ENCODE peak calls at places on chromosomes 16 and 17, in four cellular contexts. K is H9, J is endodermal cell, C is neural progenitor cell. P is an unnamed sample.
A peak's percentile ranks its signal among the peaks of the same experiment; 100 is the strongest.

GRCh38 chr16:25897677-25898076 is 205.9 kb downstream of the HS3ST4 start:
- DNase-seq in K (no peak), J (no peak), C (no peak), P (no peak)

GRCh38 chr17:17537311-17538099 is 41.3 kb upstream of the RASD1 start:
- DNase-seq in K (no peak), J (no peak), C (no peak), P (no peak)

GRCh38 chr16:9422769-9423513 is 331.5 kb downstream of the HAPSTR1 start:
- DNase-seq in K (no peak), C (no peak), J (no peak), P (no peak)

GRCh38 chr17:72034000-72034399 is 86.8 kb upstream of the SOX9 start:
- DNase-seq in K (no peak), J (no peak), C (no peak), P (no peak)

GRCh38 chr17:8123695-8124349 is at the start of gene HES7:
- DNase-seq in C (peak; percentile 82), K (peak; percentile 86), J (peak; percentile 90), P (no peak)

GRCh38 chr17:73770115-73770848 is 126.0 kb upstream of the SDK2 start:
- DNase-seq in C (no peak), J (no peak), K (no peak), P (no peak)

GRCh38 chr16:66840883-66841282 is 3.3 kb upstream of the CA7 start:
- DNase-seq in C (no peak), K (no peak), J (no peak), P (no peak)

GRCh38 chr17:47694018-47694817 is at the start of gene TBKBP1:
- DNase-seq in J (peak; percentile 96), C (peak; percentile 94), K (peak; percentile 90), P (peak; percentile 26)

GRCh38 chr17:204427-205175 is 23.2 kb upstream of the DOC2B start:
- DNase-seq in J (no peak), K (no peak), C (no peak), P (no peak)

GRCh38 chr16:85715169-85716015 is 26.6 kb upstream of the GINS2 start:
- DNase-seq in K (peak; percentile 61), J (no peak), C (peak; percentile 63), P (no peak)

GRCh38 chr17:55734128-55734781 is 11.6 kb upstream of the TMEM100 start:
- DNase-seq in C (peak; percentile 49), J (peak; percentile 69), K (peak; percentile 39), P (no peak)

GRCh38 chr17:81345211-81346089 is 49.8 kb upstream of the BAHCC1 start:
- DNase-seq in K (peak; percentile 87), C (peak; percentile 92), J (peak; percentile 96), P (peak; percentile 31)

GRCh38 chr16:86799367-86799766 is 221.0 kb downstream of the FOXL1 start:
- DNase-seq in J (no peak), K (no peak), C (no peak), P (no peak)

GRCh38 chr17:75468311-75468754 is 11.9 kb downstream of the TMEM94 start:
- DNase-seq in J (no peak), K (no peak), C (no peak), P (no peak)

GRCh38 chr17:5516060-5516792 is 29.9 kb downstream of the MIS12 start:
- DNase-seq in K (no peak), C (no peak), J (peak; percentile 53), P (no peak)

GRCh38 chr17:5762191-5762590 is 177.9 kb upstream of the NLRP1 start:
- DNase-seq in C (no peak), J (no peak), K (no peak), P (no peak)

GRCh38 chr17:30942311-30943079 is 20.8 kb downstream of the ADAP2 start:
- DNase-seq in K (no peak), J (no peak), C (no peak), P (no peak)

GRCh38 chr17:67503184-67503583 is 126.1 kb downstream of the PITPNC1 start:
- DNase-seq in K (peak; percentile 22), J (peak; percentile 44), C (no peak), P (no peak)

GRCh38 chr17:74117999-74118421 is 85.5 kb upstream of the RPL38 start:
- DNase-seq in C (peak; percentile 44), K (peak; percentile 62), J (peak; percentile 89), P (no peak)

GRCh38 chr17:64781013-64781392 is 118.9 kb upstream of the SMURF2 start:
- DNase-seq in C (peak; percentile 47), J (no peak), K (no peak), P (no peak)

GRCh38 chr17:64778367-64779290 is 116.5 kb upstream of the SMURF2 start:
- DNase-seq in J (peak; percentile 89), K (peak; percentile 76), C (peak; percentile 64), P (no peak)

GRCh38 chr17:64780096-64781012 is 118.2 kb upstream of the SMURF2 start:
- DNase-seq in J (peak; percentile 98), K (peak; percentile 97), C (peak; percentile 89), P (peak; percentile 65)

GRCh38 chr17:64778102-64778366 is 115.9 kb upstream of the SMURF2 start:
- DNase-seq in C (no peak), J (no peak), K (no peak), P (no peak)

GRCh38 chr17:64779344-64780095 is 117.4 kb upstream of the SMURF2 start:
- DNase-seq in C (peak; percentile 41), J (peak; percentile 81), K (peak; percentile 69), P (no peak)
- H3K27ac ChIP-seq in C (no peak overlapping the region), J (no peak overlapping the region), K (no peak overlapping the region), P (no peak overlapping the region)

GRCh38 chr16:84340305-84341040 is 27.9 kb upstream of the ATP2C2 start:
- DNase-seq in K (no peak), C (no peak), J (no peak), P (no peak)
- TF ChIP-seq CTCF in K (no peak), C (no peak), J (peak; percentile 26), P (no peak)

GRCh38 chr17:68834328-68834836 is 120.8 kb downstream of the ABCA8 start:
- DNase-seq in J (no peak), K (no peak), C (no peak), P (no peak)

GRCh38 chr17:68843522-68843921 is 111.7 kb downstream of the ABCA8 start:
- DNase-seq in C (no peak), K (no peak), J (no peak), P (no peak)

GRCh38 chr17:68835061-68835460 is 120.1 kb downstream of the ABCA8 start:
- DNase-seq in K (no peak), C (no peak), J (no peak), P (no peak)

GRCh38 chr17:68840073-68840472 is 115.1 kb downstream of the ABCA8 start:
- DNase-seq in C (no peak), J (no peak), K (no peak), P (no peak)
- H3K27ac ChIP-seq in C (no peak overlapping the region), J (no peak overlapping the region), K (no peak overlapping the region), P (no peak overlapping the region)

DNA sequence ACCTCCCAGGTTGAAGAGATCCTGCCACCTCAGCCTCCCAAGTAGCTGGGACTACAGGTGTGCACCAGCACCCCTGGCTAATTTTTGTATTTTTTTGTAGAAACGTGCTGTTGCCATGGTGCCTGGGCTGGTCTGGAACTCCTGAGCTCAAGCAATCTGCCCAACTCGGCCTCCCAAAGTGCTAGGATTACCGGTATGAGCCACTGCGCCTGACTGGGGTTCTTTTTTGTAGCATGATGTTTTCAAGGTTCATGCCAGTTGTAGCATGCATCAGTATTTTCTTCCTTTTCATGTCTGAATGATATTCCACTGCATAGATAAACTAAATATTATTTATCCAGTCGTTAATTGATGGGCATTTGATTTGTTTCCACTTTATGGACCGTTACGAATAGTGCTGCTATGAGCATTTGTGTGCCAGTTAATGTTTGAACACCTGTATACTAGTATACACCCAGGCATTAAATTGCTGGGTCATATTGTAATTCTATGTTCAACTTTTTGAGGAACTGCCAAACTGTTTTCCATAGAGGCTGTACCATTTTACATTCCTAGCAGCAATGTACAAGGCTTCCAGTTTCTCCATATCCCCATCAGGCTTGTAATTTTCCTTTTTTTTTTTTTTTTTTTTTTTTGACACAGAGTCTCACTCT is 24.8 kb upstream of the CEP20 start:
- DNase-seq in K (no peak), C (no peak), J (no peak), P (no peak)
- TF ChIP-seq CTCF in K (no peak), C (no peak), J (no peak), P (no peak)

GRCh38 chr17:76709077-76709950 is 1.5 kb downstream of the MXRA7 start:
- DNase-seq in C (peak; percentile 71), J (peak; percentile 92), K (peak; percentile 65), P (no peak)
- H3K27ac ChIP-seq in C (no peak overlapping the region), J (peak overlapping the region; percentile 41), K (no peak overlapping the region), P (no peak overlapping the region)

GRCh38 chr16:48164907-48165715 is 9.3 kb upstream of the ABCC12 start:
- DNase-seq in K (peak; percentile 87), J (peak; percentile 94), C (peak; percentile 79), P (peak; percentile 57)

GRCh38 chr16:48165961-48166578 is 10.3 kb upstream of the ABCC12 start:
- DNase-seq in K (no peak), J (no peak), C (no peak), P (no peak)

GRCh38 chr16:48161906-48162305 is 6.1 kb upstream of the ABCC12 start:
- DNase-seq in C (no peak), K (no peak), J (no peak), P (no peak)

GRCh38 chr16:48160575-48160974 is 4.8 kb upstream of the ABCC12 start:
- DNase-seq in C (no peak), K (no peak), J (no peak), P (no peak)

DNA sequence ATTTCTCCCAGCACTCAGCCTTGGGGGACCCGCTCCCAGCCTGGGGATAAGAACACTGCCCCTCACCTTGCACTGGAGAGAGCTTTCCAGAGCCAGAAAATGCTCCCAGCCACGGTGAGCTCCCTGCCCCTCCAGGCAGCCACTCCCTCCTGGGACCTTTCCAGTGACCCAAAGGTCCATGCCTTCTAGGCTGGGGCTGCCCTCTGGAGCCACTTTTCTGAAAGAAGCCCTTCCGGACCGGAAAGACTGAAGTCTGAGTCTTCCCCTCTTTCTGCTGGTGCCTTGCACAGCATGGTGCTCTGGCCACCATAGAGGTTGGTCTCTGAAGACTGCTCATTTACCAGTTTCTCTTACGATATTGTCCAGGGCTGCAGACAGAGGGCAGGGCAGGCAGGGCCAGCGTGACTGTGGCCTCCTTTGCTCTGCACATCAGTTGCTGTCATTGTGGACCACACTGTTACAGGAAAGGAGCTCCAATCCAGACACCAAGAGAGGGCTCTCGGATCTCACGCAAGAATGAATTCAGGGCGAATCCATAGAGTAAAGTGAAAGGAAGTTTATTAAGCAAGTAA is 7.1 kb upstream of the ABCC12 start:
- DNase-seq in J (no peak), C (no peak), K (no peak), P (no peak)
- TF ChIP-seq CTCF in J (no peak), C (no peak), K (no peak), P (no peak)

P was measured in CD4-positive, alpha-beta T cell.